ENCODE peak calls at places on chromosomes 6 and 20, in five cellular contexts. U is cardiac muscle cell, Z is DND-41, S is H9, Q is BE2C. P is an unnamed sample. For H3K9me3, the result is how much of the 10 kb centered on the place peaks cover.

GRCh38 chr6:43459535-43459934 is 4.2 kb upstream of the DLK2 start:
- DNase-seq in U (no peak), Z (no peak), S (no peak), Q (no peak), P (no peak)

GRCh38 chr6:67633058-67633457 is 1002.0 kb upstream of the ADGRB3 start:
- DNase-seq in U (no peak), Z (no peak), S (no peak), Q (no peak), P (no peak)

GRCh38 chr20:8074931-8075330 is 55.4 kb upstream of the TMX4 start:
- DNase-seq in U (peak), Z (no peak), S (no peak), Q (no peak), P (no peak)

GRCh38 chr6:48071833-48072232 is 39.2 kb downstream of the PTCHD4 start:
- DNase-seq in U (no peak), Z (no peak), S (no peak), Q (no peak), P (no peak)

GRCh38 chr6:4491501-4492260 is 284.5 kb upstream of the CDYL start:
- DNase-seq in U (peak), Z (no peak), S (no peak), Q (no peak), P (no peak)

GRCh38 chr20:23142162-23143050 is 56.3 kb upstream of the CD93 start:
- DNase-seq in U (no peak), Z (peak), S (no peak), Q (no peak), P (no peak)

GRCh38 chr6:159106627-159107241 is 61.9 kb upstream of the TAGAP start:
- DNase-seq in U (peak), Z (peak), S (peak), Q (peak), P (peak)

GRCh38 chr20:53559816-53560215 is 33.8 kb downstream of the ZNF217 start:
- DNase-seq in U (peak), Z (no peak), S (no peak), Q (no peak), P (no peak)

GRCh38 chr6:130322673-130323268 is 43.0 kb upstream of the TMEM200A start:
- DNase-seq in U (peak), Z (peak), S (no peak), Q (peak), P (peak)

GRCh38 chr6:11083491-11083890 is 10.1 kb upstream of the SMIM13 start:
- DNase-seq in U (peak), Z (no peak), S (no peak), Q (no peak), P (no peak)

GRCh38 chr20:46671866-46672542 is 17.2 kb downstream of the TP53RK start:
- DNase-seq in U (no peak), Z (no peak), S (no peak), Q (no peak), P (no peak)

GRCh38 chr6:41724638-41725501 is 10.5 kb downstream of the TFEB start:
- DNase-seq in U (no peak), Z (no peak), S (no peak), Q (no peak), P (no peak)

DNA sequence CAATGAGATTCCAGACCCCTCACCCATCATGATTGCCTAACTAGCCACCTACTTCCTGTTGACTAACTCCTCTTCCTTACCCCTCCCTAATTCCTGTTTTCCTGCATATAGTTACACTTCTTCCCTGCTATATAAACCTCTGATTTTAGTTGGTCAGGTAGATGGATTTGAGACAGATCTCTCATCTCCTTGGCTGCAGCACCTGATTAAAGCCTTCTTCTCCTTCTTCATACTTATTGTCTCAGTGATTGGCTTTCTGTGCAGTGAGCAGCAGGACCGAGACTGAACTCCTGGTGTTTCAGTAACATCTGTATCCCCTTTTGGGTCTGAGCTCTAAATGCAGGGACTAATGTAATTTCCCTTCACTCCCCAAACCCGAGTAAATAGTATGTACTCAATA is 51.7 kb upstream of the ATXN1 start:
- DNase-seq in U (no peak), Z (no peak), S (no peak), Q (no peak), P (no peak)
- H3K9me3 ChIP-seq in U (under half), Z (under half), S (under half), Q (under half), P (under half)

GRCh38 chr20:49279677-49280462 is 2.0 kb upstream of the ZNFX1 start:
- DNase-seq in U (no peak), Z (no peak), S (no peak), Q (no peak), P (no peak)

GRCh38 chr20:49281913-49282467 is 4.1 kb upstream of the ZNFX1 start:
- DNase-seq in U (no peak), Z (no peak), S (no peak), Q (no peak), P (no peak)

GRCh38 chr20:49282584-49283171 is 4.8 kb upstream of the ZNFX1 start:
- DNase-seq in U (no peak), Z (no peak), S (no peak), Q (no peak), P (no peak)

GRCh38 chr20:49280463-49281058 is 2.7 kb upstream of the ZNFX1 start:
- DNase-seq in U (no peak), Z (no peak), S (no peak), Q (no peak), P (no peak)

GRCh38 chr20:49281059-49281912 is 3.4 kb upstream of the ZNFX1 start:
- DNase-seq in U (peak), Z (no peak), S (peak), Q (peak), P (peak)
- H3K9me3 ChIP-seq in U (under half), Z (half or more), S (under half), Q (under half), P (under half)

DNA sequence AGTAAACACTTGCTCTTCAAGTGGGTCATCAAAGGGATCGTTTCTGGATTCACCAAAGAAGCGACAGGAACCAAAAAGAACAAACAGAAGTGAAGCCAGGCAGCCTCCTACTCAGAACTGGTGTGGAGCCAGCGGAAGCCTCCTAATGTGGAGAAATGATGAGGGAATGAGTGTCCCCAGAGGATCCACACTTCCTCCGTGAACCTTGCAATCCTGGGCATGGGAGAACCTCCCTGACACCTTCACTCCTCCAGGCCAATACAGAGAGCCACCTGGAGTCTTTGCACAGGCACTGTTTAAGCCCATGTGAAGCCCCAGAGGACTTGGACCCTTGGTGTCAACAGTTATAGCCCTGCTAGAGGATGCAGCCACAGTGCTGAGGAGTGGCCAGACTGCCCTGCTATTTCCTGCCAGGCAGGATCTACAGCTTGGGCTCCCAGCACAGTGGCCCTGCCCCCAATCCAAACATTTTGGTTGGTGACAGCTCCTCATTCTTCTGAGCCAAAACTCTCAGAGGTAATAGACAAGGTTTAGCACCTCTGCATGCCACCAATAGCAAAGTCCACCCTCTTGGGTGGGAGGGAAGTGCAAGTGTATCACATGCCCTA is 23.2 kb upstream of the SERINC1 start:
- DNase-seq in U (no peak), Z (no peak), S (no peak), Q (no peak), P (no peak)
- H3K9me3 ChIP-seq in U (under half), Z (under half), S (under half), Q (under half), P (under half)

DNA sequence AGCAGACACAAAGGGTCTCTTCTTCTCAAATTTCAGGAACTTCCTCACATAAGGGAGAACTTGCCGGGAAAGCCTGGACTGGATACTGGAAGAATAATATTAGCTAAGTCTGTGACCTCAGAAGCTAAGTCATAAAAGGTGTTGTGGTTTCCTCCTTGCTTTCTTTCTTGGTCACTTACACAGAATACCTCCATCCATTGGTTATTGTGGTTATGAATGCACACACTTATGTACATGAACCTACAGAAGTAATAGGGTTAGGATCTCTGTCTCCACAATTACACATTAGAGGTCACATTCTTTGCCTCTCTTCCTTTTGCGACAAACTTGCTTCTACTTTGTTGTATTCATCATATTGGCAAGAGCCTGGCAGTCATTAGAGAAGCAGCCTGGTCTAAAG is 40.4 kb downstream of the ZNF391 start:
- DNase-seq in U (no peak), Z (no peak), S (no peak), Q (no peak), P (no peak)
- H3K9me3 ChIP-seq in U (under half), Z (under half), S (under half), Q (under half), P (under half)

DNA sequence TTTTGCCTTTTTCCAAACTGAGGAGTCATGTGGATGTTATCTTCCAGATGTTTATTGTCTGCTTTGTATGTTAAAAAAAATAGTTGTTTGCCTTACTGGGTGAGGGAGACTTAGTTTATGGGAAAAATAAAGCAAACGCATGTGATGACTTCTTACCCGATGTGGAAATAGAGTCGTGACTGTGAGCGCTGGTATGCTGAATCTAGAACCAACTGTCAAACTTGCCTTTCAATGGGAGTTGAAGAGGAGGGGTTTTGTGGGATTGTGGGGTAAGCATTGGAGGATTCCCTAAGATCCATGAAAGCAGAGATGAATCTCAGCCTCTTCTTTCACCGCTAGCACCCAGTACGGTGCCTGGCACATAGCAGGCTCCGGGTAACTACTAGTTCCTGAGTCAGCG is 5.4 kb downstream of the DCBLD1 start:
- DNase-seq in U (peak), Z (no peak), S (no peak), Q (no peak), P (no peak)
- H3K9me3 ChIP-seq in U (under half), Z (under half), S (under half), Q (under half), P (under half)

GRCh38 chr6:116963972-116964371 is 86.9 kb downstream of the RFX6 start:
- DNase-seq in U (no peak), Z (no peak), S (no peak), Q (no peak), P (peak)

GRCh38 chr6:116971959-116972358 is 94.9 kb downstream of the RFX6 start:
- DNase-seq in U (peak), Z (peak), S (no peak), Q (peak), P (no peak)

GRCh38 chr6:116969211-116969863 is 92.3 kb downstream of the RFX6 start:
- DNase-seq in U (peak), Z (peak), S (no peak), Q (peak), P (peak)

DNA sequence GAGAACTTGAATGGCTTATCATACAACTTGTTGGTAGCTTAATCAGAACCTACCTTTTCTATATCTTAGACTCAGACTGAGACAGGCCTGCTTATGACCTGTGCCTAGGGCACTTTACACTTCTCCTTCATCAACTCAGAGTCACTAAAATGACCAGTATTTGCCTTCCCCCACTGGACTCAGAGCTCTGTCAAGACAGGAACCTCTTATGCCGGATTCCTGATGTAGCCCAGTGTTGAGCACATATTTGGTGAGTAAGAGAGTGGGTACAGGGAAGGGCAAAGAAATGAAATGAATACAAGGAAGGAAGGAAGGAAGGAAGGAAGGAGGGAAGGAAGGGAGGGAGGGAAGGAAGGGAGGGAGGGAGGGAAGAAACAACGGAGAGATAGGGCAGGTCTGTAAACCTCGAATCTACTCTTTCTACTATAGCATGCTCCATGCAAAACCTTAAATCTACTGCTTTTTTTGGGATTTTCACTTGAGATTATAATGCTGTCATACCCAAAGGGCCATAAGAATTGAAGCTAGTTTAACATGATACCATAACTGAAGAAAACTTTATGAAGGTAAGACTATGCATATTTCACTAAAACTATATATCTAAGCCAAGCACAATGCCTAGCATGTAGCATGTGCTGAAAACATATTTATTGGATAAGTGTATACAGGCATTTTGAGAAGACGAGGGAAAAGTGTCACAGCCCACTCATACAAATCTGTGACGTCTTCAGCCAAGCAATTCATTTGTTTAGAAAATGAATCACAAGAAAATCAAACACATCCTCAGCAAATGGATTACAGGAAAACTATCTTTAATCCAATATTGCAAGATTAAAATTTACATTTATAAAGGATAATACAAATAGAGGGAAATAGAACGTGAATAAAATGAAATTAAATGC is 89.9 kb downstream of the RFX6 start:
- DNase-seq in U (no peak), Z (no peak), S (no peak), Q (no peak), P (no peak)
- H3K9me3 ChIP-seq in U (under half), Z (under half), S (under half), Q (under half), P (under half)

GRCh38 chr6:167707686-167708500 is 118.8 kb upstream of the AFDN start:
- DNase-seq in U (no peak), Z (no peak), S (no peak), Q (no peak), P (no peak)
- H3K9me3 ChIP-seq in U (under half), Z (under half), S (under half), Q (under half), P (under half)

GRCh38 chr6:145442110-145442509 is 293.2 kb downstream of the EPM2A start:
- DNase-seq in U (no peak), Z (no peak), S (no peak), Q (no peak), P (no peak)
- H3K9me3 ChIP-seq in U (under half), Z (under half), S (under half), Q (under half), P (under half)

GRCh38 chr6:86502522-86502921 is 434.8 kb upstream of the HTR1E start:
- DNase-seq in U (no peak), Z (no peak), S (no peak), Q (no peak), P (no peak)

DNA sequence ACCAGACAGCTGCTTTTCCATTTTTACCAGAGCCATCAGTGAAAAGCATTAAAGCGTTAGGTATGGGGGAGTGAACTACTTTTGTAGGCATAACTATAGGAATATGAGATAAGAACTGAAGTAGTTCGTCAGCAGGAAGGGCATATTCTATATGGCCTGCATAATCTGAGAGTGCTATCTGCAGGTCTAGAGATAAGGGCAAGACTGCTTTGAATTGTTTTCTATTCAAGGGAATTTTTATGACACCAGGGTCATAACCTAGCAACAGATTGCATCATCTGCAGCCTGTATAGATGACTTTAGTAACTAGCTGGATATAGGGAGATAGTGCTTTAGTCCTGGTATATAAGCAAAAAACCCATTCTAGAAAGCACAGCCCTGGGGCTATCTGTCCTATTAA is 437.3 kb upstream of the HTR1E start:
- DNase-seq in U (no peak), Z (no peak), S (no peak), Q (no peak), P (no peak)
- H3K9me3 ChIP-seq in U (under half), Z (under half), S (under half), Q (under half), P (under half)